ENCODE peak calls at places on chromosomes 6 and 20, in ten cellular contexts. One of them, this sample, is unnamed.

GRCh38 chr6:124881898-124882579 is 80.2 kb upstream of the RNF217 start:
- DNase-seq in ovary: no peak
- DNase-seq in cardiac muscle cell: peak; percentile 13
- DNase-seq in left ventricle myocardium inferior: peak; percentile 17
- DNase-seq in testis: no peak
- DNase-seq in CD4-positive, CD25-positive, alpha-beta regulatory T cell: no peak
- DNase-seq in upper lobe of right lung: no peak
- DNase-seq in heart right ventricle: no peak
- DNase-seq in aorta: no peak
- DNase-seq in fibroblast of lung: peak; percentile 44
- DNase-seq in this sample: no peak

GRCh38 chr6:108995296-108995695 is 99.3 kb downstream of the SESN1 start:
- DNase-seq in fibroblast of lung: no peak
- DNase-seq in upper lobe of right lung: no peak
- DNase-seq in ovary: no peak
- DNase-seq in heart right ventricle: no peak
- DNase-seq in testis: no peak
- DNase-seq in cardiac muscle cell: no peak
- DNase-seq in CD4-positive, CD25-positive, alpha-beta regulatory T cell: no peak
- DNase-seq in left ventricle myocardium inferior: no peak
- DNase-seq in aorta: no peak
- DNase-seq in this sample: no peak

GRCh38 chr6:39830444-39830843 is 38.3 kb downstream of the DAAM2 start:
- DNase-seq in aorta: no peak
- DNase-seq in left ventricle myocardium inferior: peak; percentile 64
- DNase-seq in cardiac muscle cell: no peak
- DNase-seq in ovary: no peak
- DNase-seq in testis: no peak
- DNase-seq in fibroblast of lung: no peak
- DNase-seq in heart right ventricle: peak; percentile 65
- DNase-seq in CD4-positive, CD25-positive, alpha-beta regulatory T cell: no peak
- DNase-seq in upper lobe of right lung: no peak
- DNase-seq in this sample: no peak

GRCh38 chr6:116533233-116533957 is 12.1 kb downstream of the TRAPPC3L start:
- DNase-seq in cardiac muscle cell: no peak
- DNase-seq in left ventricle myocardium inferior: no peak
- DNase-seq in ovary: no peak
- DNase-seq in testis: no peak
- DNase-seq in CD4-positive, CD25-positive, alpha-beta regulatory T cell: no peak
- DNase-seq in fibroblast of lung: no peak
- DNase-seq in heart right ventricle: no peak
- DNase-seq in upper lobe of right lung: no peak
- DNase-seq in aorta: no peak
- DNase-seq in this sample: no peak

GRCh38 chr6:91781946-91782345 is 1195.1 kb upstream of the MAP3K7 start:
- DNase-seq in heart right ventricle: no peak
- DNase-seq in fibroblast of lung: no peak
- DNase-seq in testis: no peak
- DNase-seq in left ventricle myocardium inferior: peak; percentile 15
- DNase-seq in CD4-positive, CD25-positive, alpha-beta regulatory T cell: no peak
- DNase-seq in aorta: no peak
- DNase-seq in ovary: no peak
- DNase-seq in cardiac muscle cell: no peak
- DNase-seq in upper lobe of right lung: no peak
- DNase-seq in this sample: no peak

GRCh38 chr6:90483116-90483839 is 103.6 kb downstream of the MAP3K7 start:
- DNase-seq in testis: no peak
- DNase-seq in left ventricle myocardium inferior: no peak
- DNase-seq in upper lobe of right lung: no peak
- DNase-seq in aorta: no peak
- DNase-seq in fibroblast of lung: peak; percentile 16
- DNase-seq in heart right ventricle: no peak
- DNase-seq in cardiac muscle cell: no peak
- DNase-seq in ovary: no peak
- DNase-seq in CD4-positive, CD25-positive, alpha-beta regulatory T cell: no peak
- DNase-seq in this sample: no peak

GRCh38 chr20:61797200-61797599 is 268.5 kb downstream of the TAF4 start:
- DNase-seq in cardiac muscle cell: no peak
- DNase-seq in upper lobe of right lung: no peak
- DNase-seq in aorta: no peak
- DNase-seq in left ventricle myocardium inferior: no peak
- DNase-seq in ovary: no peak
- DNase-seq in heart right ventricle: no peak
- DNase-seq in CD4-positive, CD25-positive, alpha-beta regulatory T cell: no peak
- DNase-seq in testis: no peak
- DNase-seq in fibroblast of lung: peak; percentile 5
- DNase-seq in this sample: peak; percentile 9

GRCh38 chr20:50724851-50725721 is 6.3 kb upstream of the PARD6B start:
- DNase-seq in upper lobe of right lung: peak; percentile 72
- DNase-seq in CD4-positive, CD25-positive, alpha-beta regulatory T cell: no peak
- DNase-seq in cardiac muscle cell: peak; percentile 92
- DNase-seq in ovary: peak; percentile 83
- DNase-seq in testis: peak; percentile 95
- DNase-seq in fibroblast of lung: peak; percentile 98
- DNase-seq in heart right ventricle: peak; percentile 59
- DNase-seq in left ventricle myocardium inferior: peak; percentile 70
- DNase-seq in aorta: peak; percentile 94
- DNase-seq in this sample: no peak

GRCh38 chr6:53326372-53327016 is 22.3 kb downstream of the ELOVL5 start:
- DNase-seq in cardiac muscle cell: no peak
- DNase-seq in testis: peak; percentile 54
- DNase-seq in heart right ventricle: no peak
- DNase-seq in aorta: peak; percentile 80
- DNase-seq in left ventricle myocardium inferior: no peak
- DNase-seq in ovary: peak; percentile 59
- DNase-seq in upper lobe of right lung: no peak
- DNase-seq in CD4-positive, CD25-positive, alpha-beta regulatory T cell: no peak
- DNase-seq in fibroblast of lung: peak; percentile 100
- DNase-seq in this sample: no peak

DNA sequence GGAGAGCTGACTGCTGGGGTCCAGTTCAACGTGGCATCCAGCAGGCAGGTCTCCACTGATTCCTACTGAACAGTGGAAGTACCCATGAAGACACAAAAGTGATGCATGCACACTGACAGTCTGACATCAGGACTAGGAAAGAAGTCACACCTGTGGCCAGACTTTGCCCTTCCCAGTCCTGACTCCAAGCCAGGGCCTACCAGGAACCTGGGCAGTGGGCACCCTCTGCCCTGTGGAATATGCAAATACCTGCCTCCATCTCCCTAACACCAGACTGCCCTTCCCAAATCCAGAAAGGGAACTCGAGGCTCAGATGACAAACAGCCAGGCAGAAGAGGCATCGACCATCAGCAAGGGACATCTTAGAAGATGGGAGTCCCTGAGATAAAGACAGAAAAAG is 50.9 kb downstream of the SLC23A2 start:
- DNase-seq in heart right ventricle: no peak
- DNase-seq in ovary: no peak
- DNase-seq in fibroblast of lung: no peak
- DNase-seq in testis: no peak
- DNase-seq in CD4-positive, CD25-positive, alpha-beta regulatory T cell: no peak
- DNase-seq in cardiac muscle cell: no peak
- DNase-seq in upper lobe of right lung: no peak
- DNase-seq in aorta: no peak
- DNase-seq in left ventricle myocardium inferior: no peak
- DNase-seq in this sample: no peak
- H3K27ac ChIP-seq in heart right ventricle: no peak overlapping the region
- H3K27ac ChIP-seq in ovary: peak overlapping the region; percentile 48
- H3K27ac ChIP-seq in fibroblast of lung: no peak overlapping the region
- H3K27ac ChIP-seq in testis: peak overlapping the region; percentile 2
- H3K27ac ChIP-seq in CD4-positive, CD25-positive, alpha-beta regulatory T cell: no peak overlapping the region
- H3K27ac ChIP-seq in cardiac muscle cell: no peak overlapping the region
- H3K27ac ChIP-seq in upper lobe of right lung: no peak overlapping the region
- H3K27ac ChIP-seq in aorta: peak overlapping the region; percentile 84
- H3K27ac ChIP-seq in left ventricle myocardium inferior: no peak overlapping the region
- H3K27ac ChIP-seq in this sample: no peak overlapping the region

GRCh38 chr6:87561012-87561411 is 28.8 kb downstream of the RARS2 start:
- DNase-seq in upper lobe of right lung: no peak
- DNase-seq in CD4-positive, CD25-positive, alpha-beta regulatory T cell: no peak
- DNase-seq in ovary: no peak
- DNase-seq in left ventricle myocardium inferior: no peak
- DNase-seq in testis: no peak
- DNase-seq in aorta: no peak
- DNase-seq in cardiac muscle cell: no peak
- DNase-seq in fibroblast of lung: peak; percentile 32
- DNase-seq in heart right ventricle: no peak
- DNase-seq in this sample: no peak
- H3K36me3 ChIP-seq in upper lobe of right lung: peaks cover 66% of the 10 kb centered on the region
- H3K36me3 ChIP-seq in CD4-positive, CD25-positive, alpha-beta regulatory T cell: peaks cover 63% of the 10 kb centered on the region
- H3K36me3 ChIP-seq in ovary: no peaks in the 10 kb centered on the region
- H3K36me3 ChIP-seq in left ventricle myocardium inferior: peaks cover 76% of the 10 kb centered on the region
- H3K36me3 ChIP-seq in testis: no peaks in the 10 kb centered on the region
- H3K36me3 ChIP-seq in aorta: no peaks in the 10 kb centered on the region
- H3K36me3 ChIP-seq in cardiac muscle cell: peaks cover 31% of the 10 kb centered on the region
- H3K36me3 ChIP-seq in fibroblast of lung: no peaks in the 10 kb centered on the region
- H3K36me3 ChIP-seq in heart right ventricle: no peaks in the 10 kb centered on the region
- H3K36me3 ChIP-seq in this sample: peaks cover 62% of the 10 kb centered on the region

GRCh38 chr20:36311854-36312723 is 6.0 kb downstream of the DLGAP4 start:
- DNase-seq in left ventricle myocardium inferior: no peak
- DNase-seq in CD4-positive, CD25-positive, alpha-beta regulatory T cell: no peak
- DNase-seq in heart right ventricle: no peak
- DNase-seq in ovary: no peak
- DNase-seq in cardiac muscle cell: no peak
- DNase-seq in fibroblast of lung: no peak
- DNase-seq in testis: no peak
- DNase-seq in upper lobe of right lung: peak; percentile 43
- DNase-seq in aorta: peak; percentile 60
- DNase-seq in this sample: no peak
- H3K4me1 ChIP-seq in left ventricle myocardium inferior: peaks cover under 1% of the 10 kb centered on the region
- H3K4me1 ChIP-seq in CD4-positive, CD25-positive, alpha-beta regulatory T cell: peaks cover under 1% of the 10 kb centered on the region
- H3K4me1 ChIP-seq in heart right ventricle: peaks cover under 1% of the 10 kb centered on the region
- H3K4me1 ChIP-seq in ovary: no peaks in the 10 kb centered on the region
- H3K4me1 ChIP-seq in cardiac muscle cell: no peaks in the 10 kb centered on the region
- H3K4me1 ChIP-seq in fibroblast of lung: no peaks in the 10 kb centered on the region
- H3K4me1 ChIP-seq in testis: no peaks in the 10 kb centered on the region
- H3K4me1 ChIP-seq in upper lobe of right lung: no peaks in the 10 kb centered on the region
- H3K4me1 ChIP-seq in aorta: no peaks in the 10 kb centered on the region
- H3K4me1 ChIP-seq in this sample: peaks cover under 1% of the 10 kb centered on the region

GRCh38 chr20:13995086-13995665 is at the start of gene MACROD2:
- DNase-seq in cardiac muscle cell: peak; percentile 99
- DNase-seq in upper lobe of right lung: peak; percentile 98
- DNase-seq in testis: peak; percentile 96
- DNase-seq in fibroblast of lung: peak; percentile 78
- DNase-seq in ovary: peak; percentile 97
- DNase-seq in left ventricle myocardium inferior: peak; percentile 82
- DNase-seq in CD4-positive, CD25-positive, alpha-beta regulatory T cell: peak; percentile 27
- DNase-seq in heart right ventricle: peak; percentile 88
- DNase-seq in aorta: peak; percentile 99
- DNase-seq in this sample: peak; percentile 95
- H3K27ac ChIP-seq in cardiac muscle cell: no peak within 1 kb of the TSS
- H3K27ac ChIP-seq in upper lobe of right lung: peak within 1 kb of the TSS; percentile 34
- H3K27ac ChIP-seq in testis: peak within 1 kb of the TSS; percentile 22
- H3K27ac ChIP-seq in fibroblast of lung: no peak within 1 kb of the TSS
- H3K27ac ChIP-seq in ovary: peak within 1 kb of the TSS; percentile 60
- H3K27ac ChIP-seq in left ventricle myocardium inferior: peak within 1 kb of the TSS; percentile 73
- H3K27ac ChIP-seq in CD4-positive, CD25-positive, alpha-beta regulatory T cell: no peak within 1 kb of the TSS
- H3K27ac ChIP-seq in heart right ventricle: no peak within 1 kb of the TSS
- H3K27ac ChIP-seq in aorta: no peak within 1 kb of the TSS
- H3K27ac ChIP-seq in this sample: peak within 1 kb of the TSS; percentile 60

GRCh38 chr6:3085074-3085473 is 16.8 kb downstream of the RIPK1 start:
- DNase-seq in left ventricle myocardium inferior: no peak
- DNase-seq in ovary: no peak
- DNase-seq in fibroblast of lung: no peak
- DNase-seq in aorta: no peak
- DNase-seq in upper lobe of right lung: no peak
- DNase-seq in cardiac muscle cell: no peak
- DNase-seq in testis: no peak
- DNase-seq in heart right ventricle: no peak
- DNase-seq in CD4-positive, CD25-positive, alpha-beta regulatory T cell: no peak
- DNase-seq in this sample: no peak
- H3K36me3 ChIP-seq in left ventricle myocardium inferior: peaks cover 87% of the 10 kb centered on the region
- H3K36me3 ChIP-seq in ovary: no peaks in the 10 kb centered on the region
- H3K36me3 ChIP-seq in fibroblast of lung: peaks cover 10% of the 10 kb centered on the region
- H3K36me3 ChIP-seq in aorta: peaks cover 13% of the 10 kb centered on the region
- H3K36me3 ChIP-seq in upper lobe of right lung: peaks cover 89% of the 10 kb centered on the region
- H3K36me3 ChIP-seq in cardiac muscle cell: peaks cover 29% of the 10 kb centered on the region
- H3K36me3 ChIP-seq in testis: no peaks in the 10 kb centered on the region
- H3K36me3 ChIP-seq in heart right ventricle: no peaks in the 10 kb centered on the region
- H3K36me3 ChIP-seq in CD4-positive, CD25-positive, alpha-beta regulatory T cell: peaks cover 91% of the 10 kb centered on the region
- H3K36me3 ChIP-seq in this sample: peaks cover 99% of the 10 kb centered on the region

This sample was measured in lower lobe of right lung.